ENCODE peak calls at places on chromosomes 13 and 19, in eight cellular contexts. One of them, this sample, is unnamed.

GRCh38 chr19:17775991-17776803 is 18.7 kb upstream of the B3GNT3 start:
- DNase-seq in Peyer's patch: no peak
- DNase-seq in sigmoid colon: no peak
- DNase-seq in suprapubic skin: no peak
- DNase-seq in left ventricle myocardium inferior: no peak
- DNase-seq in thoracic aorta: no peak
- DNase-seq in ascending aorta: no peak
- DNase-seq in lower leg skin: no peak
- DNase-seq in this sample: peak

GRCh38 chr19:55640577-55641375 is at the start of gene ZNF580:
- DNase-seq in Peyer's patch: peak
- DNase-seq in sigmoid colon: peak
- DNase-seq in suprapubic skin: no peak
- DNase-seq in left ventricle myocardium inferior: peak
- DNase-seq in thoracic aorta: no peak
- DNase-seq in ascending aorta: no peak
- DNase-seq in lower leg skin: peak
- DNase-seq in this sample: peak

GRCh38 chr19:17113127-17113785 is 37.7 kb downstream of the MYO9B start:
- DNase-seq in Peyer's patch: no peak
- DNase-seq in sigmoid colon: no peak
- DNase-seq in suprapubic skin: no peak
- DNase-seq in left ventricle myocardium inferior: no peak
- DNase-seq in thoracic aorta: no peak
- DNase-seq in ascending aorta: no peak
- DNase-seq in lower leg skin: no peak
- DNase-seq in this sample: no peak

GRCh38 chr13:93784191-93784590 is 557.6 kb downstream of the GPC6 start:
- DNase-seq in Peyer's patch: no peak
- DNase-seq in sigmoid colon: no peak
- DNase-seq in suprapubic skin: no peak
- DNase-seq in left ventricle myocardium inferior: no peak
- DNase-seq in thoracic aorta: no peak
- DNase-seq in ascending aorta: no peak
- DNase-seq in lower leg skin: no peak
- DNase-seq in this sample: no peak

GRCh38 chr19:21474671-21475181 is 30.7 kb upstream of the ZNF429 start:
- DNase-seq in Peyer's patch: peak
- DNase-seq in sigmoid colon: peak
- DNase-seq in suprapubic skin: peak
- DNase-seq in left ventricle myocardium inferior: peak
- DNase-seq in thoracic aorta: peak
- DNase-seq in ascending aorta: peak
- DNase-seq in lower leg skin: peak
- DNase-seq in this sample: peak

GRCh38 chr19:38543807-38544568 is 73.8 kb downstream of the MAP4K1 start:
- DNase-seq in Peyer's patch: no peak
- DNase-seq in sigmoid colon: peak
- DNase-seq in suprapubic skin: no peak
- DNase-seq in left ventricle myocardium inferior: peak
- DNase-seq in thoracic aorta: peak
- DNase-seq in ascending aorta: peak
- DNase-seq in lower leg skin: no peak
- DNase-seq in this sample: peak

GRCh38 chr19:49713236-49713845 is 22.4 kb downstream of the CPT1C start:
- DNase-seq in Peyer's patch: no peak
- DNase-seq in sigmoid colon: no peak
- DNase-seq in suprapubic skin: no peak
- DNase-seq in left ventricle myocardium inferior: no peak
- DNase-seq in thoracic aorta: no peak
- DNase-seq in ascending aorta: no peak
- DNase-seq in lower leg skin: no peak
- DNase-seq in this sample: no peak

GRCh38 chr19:48329167-48329891 is 4.0 kb downstream of the EMP3 start:
- DNase-seq in Peyer's patch: no peak
- DNase-seq in sigmoid colon: no peak
- DNase-seq in suprapubic skin: no peak
- DNase-seq in left ventricle myocardium inferior: no peak
- DNase-seq in thoracic aorta: no peak
- DNase-seq in ascending aorta: no peak
- DNase-seq in lower leg skin: no peak
- DNase-seq in this sample: peak

GRCh38 chr13:39282400-39282972 is 244.2 kb downstream of the NHLRC3 start:
- DNase-seq in Peyer's patch: no peak
- DNase-seq in sigmoid colon: no peak
- DNase-seq in suprapubic skin: no peak
- DNase-seq in left ventricle myocardium inferior: no peak
- DNase-seq in thoracic aorta: no peak
- DNase-seq in ascending aorta: no peak
- DNase-seq in lower leg skin: no peak
- DNase-seq in this sample: no peak

GRCh38 chr19:43720936-43721335 is 5.1 kb downstream of the IRGC start:
- DNase-seq in Peyer's patch: no peak
- DNase-seq in sigmoid colon: no peak
- DNase-seq in suprapubic skin: no peak
- DNase-seq in left ventricle myocardium inferior: no peak
- DNase-seq in thoracic aorta: no peak
- DNase-seq in ascending aorta: no peak
- DNase-seq in lower leg skin: no peak
- DNase-seq in this sample: peak

GRCh38 chr19:56577719-56578602 is 10.7 kb downstream of the ZNF470 start:
- DNase-seq in Peyer's patch: no peak
- DNase-seq in sigmoid colon: no peak
- DNase-seq in suprapubic skin: no peak
- DNase-seq in left ventricle myocardium inferior: no peak
- DNase-seq in thoracic aorta: no peak
- DNase-seq in ascending aorta: no peak
- DNase-seq in lower leg skin: no peak
- DNase-seq in this sample: no peak

GRCh38 chr13:80235559-80236296 is 105.2 kb downstream of the SPRY2 start:
- DNase-seq in Peyer's patch: no peak
- DNase-seq in sigmoid colon: no peak
- DNase-seq in suprapubic skin: no peak
- DNase-seq in left ventricle myocardium inferior: no peak
- DNase-seq in thoracic aorta: no peak
- DNase-seq in ascending aorta: no peak
- DNase-seq in lower leg skin: no peak
- DNase-seq in this sample: no peak

GRCh38 chr19:42693760-42694350 is 46.4 kb downstream of the PSG3 start:
- DNase-seq in Peyer's patch: no peak
- DNase-seq in sigmoid colon: no peak
- DNase-seq in suprapubic skin: no peak
- DNase-seq in left ventricle myocardium inferior: no peak
- DNase-seq in thoracic aorta: no peak
- DNase-seq in ascending aorta: no peak
- DNase-seq in lower leg skin: no peak
- DNase-seq in this sample: peak

GRCh38 chr13:42553098-42554046 is 20.6 kb upstream of the TNFSF11 start:
- DNase-seq in Peyer's patch: no peak
- DNase-seq in sigmoid colon: no peak
- DNase-seq in suprapubic skin: no peak
- DNase-seq in left ventricle myocardium inferior: no peak
- DNase-seq in thoracic aorta: no peak
- DNase-seq in ascending aorta: no peak
- DNase-seq in lower leg skin: no peak
- DNase-seq in this sample: peak

GRCh38 chr19:12974301-12975220 is 5.2 kb downstream of the DAND5 start:
- DNase-seq in Peyer's patch: no peak
- DNase-seq in sigmoid colon: no peak
- DNase-seq in suprapubic skin: no peak
- DNase-seq in left ventricle myocardium inferior: no peak
- DNase-seq in thoracic aorta: no peak
- DNase-seq in ascending aorta: no peak
- DNase-seq in lower leg skin: no peak
- DNase-seq in this sample: no peak

GRCh38 chr19:44722131-44723121 is 23.5 kb downstream of the CEACAM16 start:
- DNase-seq in Peyer's patch: no peak
- DNase-seq in sigmoid colon: no peak
- DNase-seq in suprapubic skin: no peak
- DNase-seq in left ventricle myocardium inferior: no peak
- DNase-seq in thoracic aorta: no peak
- DNase-seq in ascending aorta: no peak
- DNase-seq in lower leg skin: no peak
- DNase-seq in this sample: no peak

GRCh38 chr13:47949799-47950198 is 51.3 kb downstream of the SUCLA2 start:
- DNase-seq in Peyer's patch: no peak
- DNase-seq in sigmoid colon: no peak
- DNase-seq in suprapubic skin: no peak
- DNase-seq in left ventricle myocardium inferior: no peak
- DNase-seq in thoracic aorta: no peak
- DNase-seq in ascending aorta: no peak
- DNase-seq in lower leg skin: no peak
- DNase-seq in this sample: no peak

GRCh38 chr13:80338781-80339577 is 1.9 kb downstream of the SPRY2 start:
- DNase-seq in Peyer's patch: peak
- DNase-seq in sigmoid colon: peak
- DNase-seq in suprapubic skin: peak
- DNase-seq in left ventricle myocardium inferior: peak
- DNase-seq in thoracic aorta: peak
- DNase-seq in ascending aorta: peak
- DNase-seq in lower leg skin: peak
- DNase-seq in this sample: peak

GRCh38 chr19:6271721-6272410 is 7.9 kb downstream of the MLLT1 start:
- DNase-seq in Peyer's patch: peak
- DNase-seq in sigmoid colon: peak
- DNase-seq in suprapubic skin: peak
- DNase-seq in left ventricle myocardium inferior: peak
- DNase-seq in thoracic aorta: no peak
- DNase-seq in ascending aorta: no peak
- DNase-seq in lower leg skin: peak
- DNase-seq in this sample: peak

GRCh38 chr13:44868397-44868796 is 120.9 kb downstream of the NUFIP1 start:
- DNase-seq in Peyer's patch: no peak
- DNase-seq in sigmoid colon: no peak
- DNase-seq in suprapubic skin: no peak
- DNase-seq in left ventricle myocardium inferior: no peak
- DNase-seq in thoracic aorta: no peak
- DNase-seq in ascending aorta: no peak
- DNase-seq in lower leg skin: no peak
- DNase-seq in this sample: no peak

GRCh38 chr13:25980255-25980654 is 71.6 kb downstream of the SHISA2 start:
- DNase-seq in Peyer's patch: no peak
- DNase-seq in sigmoid colon: no peak
- DNase-seq in suprapubic skin: no peak
- DNase-seq in left ventricle myocardium inferior: no peak
- DNase-seq in thoracic aorta: no peak
- DNase-seq in ascending aorta: no peak
- DNase-seq in lower leg skin: no peak
- DNase-seq in this sample: no peak

GRCh38 chr19:1400281-1401137 is 833 bp downstream of the GAMT start:
- DNase-seq in Peyer's patch: no peak
- DNase-seq in sigmoid colon: no peak
- DNase-seq in suprapubic skin: no peak
- DNase-seq in left ventricle myocardium inferior: peak
- DNase-seq in thoracic aorta: no peak
- DNase-seq in ascending aorta: no peak
- DNase-seq in lower leg skin: no peak
- DNase-seq in this sample: peak

GRCh38 chr19:4613258-4613751 is 26.0 kb upstream of the TNFAIP8L1 start:
- DNase-seq in Peyer's patch: no peak
- DNase-seq in sigmoid colon: no peak
- DNase-seq in suprapubic skin: no peak
- DNase-seq in left ventricle myocardium inferior: no peak
- DNase-seq in thoracic aorta: no peak
- DNase-seq in ascending aorta: no peak
- DNase-seq in lower leg skin: no peak
- DNase-seq in this sample: no peak

GRCh38 chr19:4606181-4606580 is 33.1 kb upstream of the TNFAIP8L1 start:
- DNase-seq in Peyer's patch: no peak
- DNase-seq in sigmoid colon: no peak
- DNase-seq in suprapubic skin: no peak
- DNase-seq in left ventricle myocardium inferior: no peak
- DNase-seq in thoracic aorta: no peak
- DNase-seq in ascending aorta: no peak
- DNase-seq in lower leg skin: no peak
- DNase-seq in this sample: no peak

GRCh38 chr19:4606921-4607678 is 32.2 kb upstream of the TNFAIP8L1 start:
- DNase-seq in Peyer's patch: no peak
- DNase-seq in sigmoid colon: no peak
- DNase-seq in suprapubic skin: no peak
- DNase-seq in left ventricle myocardium inferior: peak
- DNase-seq in thoracic aorta: no peak
- DNase-seq in ascending aorta: no peak
- DNase-seq in lower leg skin: no peak
- DNase-seq in this sample: peak

GRCh38 chr19:4604912-4605311 is 34.4 kb upstream of the TNFAIP8L1 start:
- DNase-seq in Peyer's patch: no peak
- DNase-seq in sigmoid colon: no peak
- DNase-seq in suprapubic skin: no peak
- DNase-seq in left ventricle myocardium inferior: no peak
- DNase-seq in thoracic aorta: no peak
- DNase-seq in ascending aorta: no peak
- DNase-seq in lower leg skin: no peak
- DNase-seq in this sample: no peak

GRCh38 chr19:4609878-4610511 is 29.3 kb upstream of the TNFAIP8L1 start:
- DNase-seq in Peyer's patch: no peak
- DNase-seq in sigmoid colon: no peak
- DNase-seq in suprapubic skin: no peak
- DNase-seq in left ventricle myocardium inferior: peak
- DNase-seq in thoracic aorta: no peak
- DNase-seq in ascending aorta: no peak
- DNase-seq in lower leg skin: no peak
- DNase-seq in this sample: no peak
- H3K4me3 ChIP-seq in Peyer's patch: no peak
- H3K4me3 ChIP-seq in sigmoid colon: no peak
- H3K4me3 ChIP-seq in suprapubic skin: no peak
- H3K4me3 ChIP-seq in left ventricle myocardium inferior: peak
- H3K4me3 ChIP-seq in thoracic aorta: peak
- H3K4me3 ChIP-seq in ascending aorta: peak
- H3K4me3 ChIP-seq in lower leg skin: no peak
- H3K4me3 ChIP-seq in this sample: no peak

GRCh38 chr13:58921129-58921528 is 1242.6 kb downstream of the DIAPH3 start:
- DNase-seq in Peyer's patch: no peak
- DNase-seq in sigmoid colon: no peak
- DNase-seq in suprapubic skin: no peak
- DNase-seq in left ventricle myocardium inferior: no peak
- DNase-seq in thoracic aorta: no peak
- DNase-seq in ascending aorta: no peak
- DNase-seq in lower leg skin: no peak
- DNase-seq in this sample: no peak

GRCh38 chr13:58926858-58927257 is 1236.9 kb downstream of the DIAPH3 start:
- DNase-seq in Peyer's patch: no peak
- DNase-seq in sigmoid colon: no peak
- DNase-seq in suprapubic skin: no peak
- DNase-seq in left ventricle myocardium inferior: no peak
- DNase-seq in thoracic aorta: no peak
- DNase-seq in ascending aorta: no peak
- DNase-seq in lower leg skin: no peak
- DNase-seq in this sample: no peak
- TF ChIP-seq CTCF in Peyer's patch: no peak
- TF ChIP-seq CTCF in sigmoid colon: no peak
- TF ChIP-seq CTCF in suprapubic skin: no peak
- TF ChIP-seq CTCF in left ventricle myocardium inferior: no peak
- TF ChIP-seq CTCF in thoracic aorta: no peak
- TF ChIP-seq CTCF in ascending aorta: no peak
- TF ChIP-seq CTCF in lower leg skin: no peak
- TF ChIP-seq CTCF in this sample: no peak

GRCh38 chr13:60981407-60981806 is 434.2 kb downstream of the PCDH20 start:
- DNase-seq in Peyer's patch: no peak
- DNase-seq in sigmoid colon: no peak
- DNase-seq in suprapubic skin: no peak
- DNase-seq in left ventricle myocardium inferior: no peak
- DNase-seq in thoracic aorta: no peak
- DNase-seq in ascending aorta: no peak
- DNase-seq in lower leg skin: no peak
- DNase-seq in this sample: no peak
- H3K4me3 ChIP-seq in Peyer's patch: no peak
- H3K4me3 ChIP-seq in sigmoid colon: no peak
- H3K4me3 ChIP-seq in suprapubic skin: no peak
- H3K4me3 ChIP-seq in left ventricle myocardium inferior: no peak
- H3K4me3 ChIP-seq in thoracic aorta: no peak
- H3K4me3 ChIP-seq in ascending aorta: no peak
- H3K4me3 ChIP-seq in lower leg skin: no peak
- H3K4me3 ChIP-seq in this sample: no peak

GRCh38 chr19:371501-372160 is 27.0 kb upstream of the MIER2 start:
- DNase-seq in Peyer's patch: peak
- DNase-seq in sigmoid colon: peak
- DNase-seq in suprapubic skin: no peak
- DNase-seq in left ventricle myocardium inferior: no peak
- DNase-seq in thoracic aorta: no peak
- DNase-seq in ascending aorta: no peak
- DNase-seq in lower leg skin: peak
- DNase-seq in this sample: no peak
- TF ChIP-seq CTCF in Peyer's patch: no peak
- TF ChIP-seq CTCF in sigmoid colon: no peak
- TF ChIP-seq CTCF in suprapubic skin: no peak
- TF ChIP-seq CTCF in left ventricle myocardium inferior: no peak
- TF ChIP-seq CTCF in thoracic aorta: no peak
- TF ChIP-seq CTCF in ascending aorta: no peak
- TF ChIP-seq CTCF in lower leg skin: no peak
- TF ChIP-seq CTCF in this sample: no peak

This sample was measured in fibroblast of mammary gland.